ENCODE peak calls at places on chromosomes 3 and 15, in five cellular contexts. R, V, J, E and L are unnamed samples.

GRCh38 chr3:161854232-161854771 is 357.7 kb downstream of the OTOL1 start:
- DNase-seq in E (peak; percentile 89), V (peak; percentile 33), R (no peak), J (peak; percentile 9), L (peak; percentile 35)

GRCh38 chr3:155870945-155871745 is 695 bp downstream of the GMPS start:
- DNase-seq in E (no peak), V (peak; percentile 61), J (peak; percentile 59), R (peak; percentile 23), L (peak; percentile 62)

GRCh38 chr3:126179825-126180476 is 435 bp downstream of the ALDH1L1 start:
- DNase-seq in E (no peak), J (no peak), V (peak; percentile 74), R (no peak), L (peak; percentile 54)

GRCh38 chr15:69996321-69996720 is 101.4 kb downstream of the TLE3 start:
- DNase-seq in E (no peak), R (no peak), J (no peak), V (no peak), L (no peak)

GRCh38 chr15:89971592-89971997 is 29.5 kb upstream of the ZNF710 start:
- DNase-seq in V (peak; percentile 87), R (peak; percentile 30), E (peak; percentile 41), J (peak; percentile 83), L (peak; percentile 72)

GRCh38 chr3:112752092-112752512 is 94.6 kb downstream of the CD200R1L start:
- DNase-seq in E (no peak), R (no peak), V (no peak), J (no peak), L (no peak)

GRCh38 chr3:52636673-52637072 is 49.0 kb downstream of the PBRM1 start:
- DNase-seq in V (no peak), E (no peak), R (no peak), J (no peak), L (no peak)

GRCh38 chr3:126552688-126553283 is 5.9 kb downstream of the C3orf22 start:
- DNase-seq in V (no peak), R (peak; percentile 9), E (no peak), J (no peak), L (no peak)

GRCh38 chr3:186532641-186533072 is 11.5 kb downstream of the CRYGS start:
- DNase-seq in V (peak; percentile 93), R (no peak), E (no peak), J (peak; percentile 42), L (peak; percentile 38)

GRCh38 chr15:99032935-99033334 is 25.3 kb upstream of the PGPEP1L start:
- DNase-seq in E (no peak), J (no peak), R (no peak), V (no peak), L (no peak)

GRCh38 chr3:36905545-36905944 is 39.3 kb downstream of the TRANK1 start:
- DNase-seq in R (no peak), J (no peak), E (no peak), V (no peak), L (no peak)

GRCh38 chr3:33911525-33912322 is 113.3 kb downstream of the PDCD6IP start:
- DNase-seq in E (peak; percentile 52), V (no peak), R (no peak), J (no peak), L (no peak)

GRCh38 chr15:29516929-29517328 is 247.3 kb upstream of the NSMCE3 start:
- DNase-seq in R (no peak), V (no peak), E (no peak), J (no peak), L (no peak)

GRCh38 chr15:51904931-51905330 is 66.6 kb downstream of the LEO1 start:
- DNase-seq in E (no peak), R (no peak), J (no peak), V (no peak), L (no peak)

GRCh38 chr3:5427938-5428337 is 240.4 kb downstream of the EDEM1 start:
- DNase-seq in E (no peak), J (no peak), R (no peak), V (no peak), L (no peak)

GRCh38 chr15:31554261-31554660 is 227.6 kb downstream of the KLF13 start:
- DNase-seq in J (no peak), E (peak; percentile 72), R (no peak), V (no peak), L (no peak)

GRCh38 chr15:67997996-67998395 is 56.1 kb upstream of the PIAS1 start:
- DNase-seq in V (no peak), E (peak; percentile 61), J (no peak), R (no peak), L (no peak)

GRCh38 chr3:188052229-188052965 is 101.6 kb upstream of the LPP start:
- DNase-seq in V (peak; percentile 67), R (peak; percentile 53), J (no peak), E (peak; percentile 39), L (peak; percentile 62)

GRCh38 chr15:90642464-90643300 is 74.5 kb upstream of the BLM start:
- DNase-seq in R (no peak), E (no peak), V (no peak), J (peak; percentile 35), L (no peak)

GRCh38 chr3:66499881-66500574 is 794 bp downstream of the LRIG1 start:
- DNase-seq in R (no peak), V (peak; percentile 47), J (peak; percentile 62), E (no peak), L (peak; percentile 71)

GRCh38 chr15:68368731-68369435 is 63.1 kb downstream of the ITGA11 start:
- DNase-seq in V (no peak), J (no peak), E (no peak), R (no peak), L (no peak)

GRCh38 chr15:83284563-83285283 is at the start of gene BNC1:
- DNase-seq in V (peak; percentile 67), E (no peak), R (no peak), J (peak; percentile 34), L (peak; percentile 55)

GRCh38 chr3:168002786-168003368 is 92.8 kb downstream of the GOLIM4 start:
- DNase-seq in V (no peak), R (no peak), J (no peak), E (peak; percentile 82), L (no peak)

GRCh38 chr3:36911990-36912804 is 32.7 kb downstream of the TRANK1 start:
- DNase-seq in V (no peak), J (peak; percentile 75), E (peak; percentile 53), R (no peak), L (no peak)

GRCh38 chr3:162710332-162711112 is 1213.9 kb downstream of the OTOL1 start:
- DNase-seq in E (no peak), J (no peak), V (no peak), R (no peak), L (no peak)

GRCh38 chr3:38526792-38527191 is 30.7 kb downstream of the EXOG start:
- DNase-seq in R (no peak), J (no peak), V (no peak), E (no peak), L (no peak)

GRCh38 chr3:38524141-38524739 is 28.1 kb downstream of the EXOG start:
- DNase-seq in J (no peak), E (peak; percentile 64), V (no peak), R (no peak), L (no peak)

GRCh38 chr3:38533285-38533994 is 37.3 kb downstream of the EXOG start:
- DNase-seq in R (no peak), V (no peak), E (no peak), J (no peak), L (no peak)

GRCh38 chr3:38532529-38532928 is 36.4 kb downstream of the EXOG start:
- DNase-seq in R (no peak), E (no peak), J (no peak), V (no peak), L (no peak)

DNA sequence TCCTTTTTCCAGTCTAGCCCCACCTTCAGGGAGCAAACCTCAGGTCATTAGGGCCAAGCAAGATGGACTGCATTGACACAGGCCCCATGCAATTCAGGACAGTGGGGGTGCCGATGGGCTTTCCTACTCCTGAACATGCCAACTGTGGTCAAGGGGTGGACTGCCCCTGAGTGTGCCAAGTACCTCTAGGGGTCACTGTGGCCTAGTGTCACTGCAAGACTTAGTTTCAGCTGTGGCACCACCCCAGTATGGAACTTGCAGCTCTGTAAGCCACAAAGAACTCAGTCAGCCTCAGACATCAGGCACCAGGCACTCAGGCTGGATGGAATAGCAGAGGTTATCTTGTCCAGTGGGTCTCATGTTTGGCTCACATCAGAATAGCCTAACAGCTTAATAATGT is 32.3 kb downstream of the EXOG start:
- DNase-seq in V (peak; percentile 70), J (no peak), E (no peak), R (no peak), L (no peak)
- TF ChIP-seq CTCF in V (peak; percentile 52), J (no peak), E (peak; percentile 11), R (no peak), L (no peak)

GRCh38 chr3:128229077-128229837 is 76.0 kb downstream of the EEFSEC start:
- DNase-seq in V (no peak), J (no peak), R (no peak), E (no peak), L (no peak)

GRCh38 chr3:128226186-128226725 is 73.0 kb downstream of the EEFSEC start:
- DNase-seq in E (no peak), V (peak; percentile 46), J (no peak), R (no peak), L (no peak)

GRCh38 chr3:128227507-128227906 is 74.2 kb downstream of the EEFSEC start:
- DNase-seq in E (no peak), R (no peak), J (no peak), V (no peak), L (no peak)

GRCh38 chr3:128228366-128228910 is 75.2 kb downstream of the EEFSEC start:
- DNase-seq in J (no peak), E (no peak), R (no peak), V (no peak), L (no peak)

GRCh38 chr3:128226794-128227399 is 73.6 kb downstream of the EEFSEC start:
- DNase-seq in J (peak; percentile 56), R (peak; percentile 37), E (peak; percentile 15), V (peak; percentile 69), L (peak; percentile 69)
- TF ChIP-seq CTCF in J (peak; percentile 56), R (peak; percentile 75), E (peak; percentile 98), V (peak; percentile 83), L (peak; percentile 77)

GRCh38 chr15:41873711-41874110 is 20.1 kb downstream of the SPTBN5 start:
- DNase-seq in V (no peak), R (no peak), J (no peak), E (no peak), L (no peak)

GRCh38 chr15:41869770-41870688 is 23.8 kb downstream of the SPTBN5 start:
- DNase-seq in V (no peak), J (no peak), E (no peak), R (no peak), L (no peak)

GRCh38 chr15:41870689-41871081 is 23.2 kb downstream of the SPTBN5 start:
- DNase-seq in J (no peak), V (no peak), R (no peak), E (peak; percentile 80), L (no peak)

GRCh38 chr15:41872166-41872747 is 21.6 kb downstream of the SPTBN5 start:
- DNase-seq in E (no peak), V (no peak), R (no peak), J (no peak), L (no peak)

GRCh38 chr15:41871175-41871905 is 22.5 kb downstream of the SPTBN5 start:
- DNase-seq in V (no peak), J (no peak), E (no peak), R (no peak), L (no peak)
- TF ChIP-seq CTCF in V (no peak), J (no peak), E (no peak), R (no peak), L (no peak)

DNA sequence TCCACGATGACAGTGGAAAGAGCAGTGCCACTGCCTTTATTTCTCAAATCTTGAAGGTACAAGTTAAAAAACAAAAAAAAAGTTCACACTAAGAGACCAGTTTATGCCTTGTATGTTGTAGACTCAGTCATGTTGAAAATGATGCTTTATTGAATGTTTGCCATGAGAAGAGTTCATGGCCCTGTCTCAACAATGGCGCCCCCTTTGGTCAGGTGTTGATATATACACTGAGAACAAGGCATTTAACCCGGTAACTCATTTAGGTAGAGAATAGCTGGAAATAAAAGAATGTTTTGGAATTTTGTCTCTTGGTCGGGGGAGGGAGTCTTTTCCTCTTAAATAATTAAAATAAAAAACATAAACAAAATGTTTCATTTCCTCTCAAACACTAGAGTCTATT is 145.6 kb upstream of the SLC2A2 start:
- DNase-seq in V (no peak), E (no peak), J (no peak), R (no peak), L (no peak)
- TF ChIP-seq CTCF in V (peak; percentile 56), E (peak; percentile 55), J (peak; percentile 10), R (peak; percentile 21), L (peak; percentile 18)